ENCODE peak calls at places on chromosome 19, in four cellular contexts. H, F, Q and E are unnamed samples.

GRCh38 chr19:38849746-38850230 is at the start of gene HNRNPL:
- DNase-seq in H (no peak), F (peak), Q (peak), E (no peak)

GRCh38 chr19:18364826-18365528 is 21.0 kb upstream of the GDF15 start:
- DNase-seq in H (no peak), F (peak), Q (no peak), E (no peak)

GRCh38 chr19:30525383-30525782 is 153.2 kb downstream of the ZNF536 start:
- DNase-seq in H (no peak), F (no peak), Q (no peak), E (no peak)

GRCh38 chr19:17398902-17399527 is 5.0 kb upstream of the CCDC194 start:
- DNase-seq in H (no peak), F (no peak), Q (no peak), E (no peak)

GRCh38 chr19:46849610-46850009 is 1.0 kb downstream of the AP2S1 start:
- DNase-seq in H (no peak), F (no peak), Q (no peak), E (no peak)

GRCh38 chr19:46428278-46429141 is at the start of gene PNMA8C:
- DNase-seq in H (peak), F (peak), Q (no peak), E (peak)

GRCh38 chr19:7628589-7629311 is 595 bp downstream of the XAB2 start:
- DNase-seq in H (no peak), F (no peak), Q (no peak), E (no peak)

GRCh38 chr19:4518345-4519171 is at the start of gene PLIN4:
- DNase-seq in H (no peak), F (peak), Q (no peak), E (peak)

GRCh38 chr19:55369651-55370304 is 485 bp downstream of the IL11 start:
- DNase-seq in H (peak), F (peak), Q (no peak), E (peak)

GRCh38 chr19:38683393-38684077 is 36.1 kb downstream of the ACTN4 start:
- DNase-seq in H (peak), F (peak), Q (no peak), E (peak)

GRCh38 chr19:11421607-11422098 is 2.5 kb upstream of the RGL3 start:
- DNase-seq in H (peak), F (peak), Q (no peak), E (peak)